ENCODE peak calls at places on chromosomes 1 and 21, in ten cellular contexts. T, F, Q, E, D, G, X, J, W and N are unnamed samples.

GRCh38 chr1:40788561-40789341 is 5.2 kb downstream of the KCNQ4 start:
- DNase-seq in T (no peak), F (no peak), Q (no peak), E (no peak), D (no peak), G (no peak), X (no peak), J (no peak), W (no peak), N (no peak)

GRCh38 chr1:8816306-8816705 is 1.1 kb downstream of the RERE start:
- DNase-seq in T (no peak), F (no peak), Q (peak), E (peak), D (peak), G (no peak), X (no peak), J (no peak), W (no peak), N (no peak)

GRCh38 chr1:98929456-98929855 is 75.2 kb downstream of the PLPPR5 start:
- DNase-seq in T (no peak), F (no peak), Q (no peak), E (peak), D (no peak), G (no peak), X (no peak), J (no peak), W (no peak), N (no peak)

GRCh38 chr21:14762309-14762708 is 216.2 kb upstream of the SAMSN1 start:
- DNase-seq in T (no peak), F (peak), Q (no peak), E (no peak), D (no peak), G (no peak), X (no peak), J (no peak), W (no peak), N (no peak)

GRCh38 chr1:63799810-63800209 is 26.0 kb downstream of the ROR1 start:
- DNase-seq in T (no peak), F (no peak), Q (peak), E (no peak), D (no peak), G (no peak), X (no peak), J (no peak), W (no peak), N (no peak)

GRCh38 chr1:235270625-235271024 is 57.4 kb downstream of the ARID4B start:
- DNase-seq in T (no peak), F (no peak), Q (peak), E (peak), D (no peak), G (no peak), X (no peak), J (no peak), W (no peak), N (peak)

GRCh38 chr1:78884685-78885452 is 121.7 kb downstream of the ADGRL4 start:
- DNase-seq in T (peak), F (no peak), Q (peak), E (no peak), D (peak), G (no peak), X (no peak), J (no peak), W (no peak), N (no peak)

GRCh38 chr1:241447056-241447649 is 72.4 kb downstream of the FH start:
- DNase-seq in T (no peak), F (no peak), Q (peak), E (no peak), D (no peak), G (no peak), X (no peak), J (no peak), W (no peak), N (no peak)

GRCh38 chr1:186082235-186082937 is 292.7 kb downstream of the TPR start:
- DNase-seq in T (no peak), F (peak), Q (peak), E (peak), D (peak), G (peak), X (no peak), J (peak), W (no peak), N (peak)

GRCh38 chr1:229310833-229311232 is 32.0 kb downstream of the CCSAP start:
- DNase-seq in T (no peak), F (no peak), Q (peak), E (no peak), D (no peak), G (no peak), X (no peak), J (no peak), W (no peak), N (no peak)

GRCh38 chr1:25626018-25626417 is 9.4 kb downstream of the MAN1C1 start:
- DNase-seq in T (no peak), F (no peak), Q (no peak), E (no peak), D (no peak), G (no peak), X (no peak), J (no peak), W (no peak), N (no peak)

GRCh38 chr1:156284762-156285161 is 637 bp downstream of the TMEM79 start:
- DNase-seq in T (no peak), F (peak), Q (no peak), E (peak), D (no peak), G (no peak), X (no peak), J (no peak), W (no peak), N (no peak)

GRCh38 chr1:153968400-153968799 is 698 bp downstream of the CREB3L4 start:
- DNase-seq in T (no peak), F (no peak), Q (no peak), E (no peak), D (no peak), G (no peak), X (no peak), J (no peak), W (no peak), N (no peak)

GRCh38 chr1:205600085-205600484 is 31.7 kb downstream of the ELK4 start:
- DNase-seq in T (no peak), F (no peak), Q (peak), E (peak), D (peak), G (no peak), X (no peak), J (no peak), W (no peak), N (no peak)

GRCh38 chr1:11176081-11176706 is 13.0 kb upstream of the ANGPTL7 start:
- DNase-seq in T (no peak), F (no peak), Q (peak), E (no peak), D (no peak), G (no peak), X (no peak), J (no peak), W (no peak), N (no peak)

GRCh38 chr1:64908567-64908966 is 57.8 kb downstream of the JAK1 start:
- DNase-seq in T (no peak), F (no peak), Q (no peak), E (no peak), D (no peak), G (no peak), X (no peak), J (no peak), W (no peak), N (no peak)